ENCODE peak calls at places on chromosome 11, in seven cellular contexts. O is brain microvascular endothelial cell; C is kidney tubule cell; T is iris pigment epithelial cell; F is substantia nigra; Y is LNCaP clone FGC; Q is central memory CD4-positive, alpha-beta T cell. E is an unnamed sample.

GRCh38 chr11:77589521-77590193 is at the start of gene AQP11:
- DNase-seq in Y (peak; percentile 72), C (peak; percentile 85), Q (peak; percentile 16), T (peak; percentile 83), F (peak; percentile 76), O (peak; percentile 63), E (peak; percentile 93)

GRCh38 chr11:129853508-129854228 is 38.0 kb downstream of the TMEM45B start:
- DNase-seq in O (no peak), T (peak; percentile 50), C (peak; percentile 72), Y (peak; percentile 96), Q (peak; percentile 92), F (no peak), E (peak; percentile 82)

GRCh38 chr11:111660822-111661221 is 58.6 kb downstream of the SIK2 start:
- DNase-seq in T (no peak), Y (no peak), C (no peak), F (no peak), O (peak; percentile 20), Q (no peak), E (no peak)

GRCh38 chr11:75214411-75214821 is 26.2 kb upstream of the TPBGL start:
- DNase-seq in Y (peak; percentile 40), C (peak; percentile 78), Q (peak; percentile 51), T (peak; percentile 75), O (peak; percentile 80), F (peak; percentile 30), E (peak; percentile 51)

GRCh38 chr11:46381046-46381835 is at the start of gene MDK:
- DNase-seq in T (no peak), C (no peak), F (no peak), Q (no peak), Y (no peak), O (no peak), E (peak; percentile 50)

GRCh38 chr11:84212467-84213390 is 926.6 kb upstream of the CCDC90B start:
- DNase-seq in C (peak; percentile 59), F (no peak), O (no peak), Y (no peak), Q (no peak), T (no peak), E (no peak)

GRCh38 chr11:32081129-32081641 is 9.7 kb upstream of the RCN1 start:
- DNase-seq in O (peak; percentile 40), C (peak; percentile 70), Q (no peak), Y (no peak), T (peak; percentile 64), F (no peak), E (no peak)

GRCh38 chr11:12806113-12806512 is 131.9 kb downstream of the TEAD1 start:
- DNase-seq in F (no peak), C (peak; percentile 33), Q (no peak), Y (no peak), O (no peak), T (no peak), E (no peak)

GRCh38 chr11:113632981-113633380 is 73.1 kb downstream of the TMPRSS5 start:
- DNase-seq in T (peak; percentile 20), C (peak; percentile 22), Y (no peak), O (peak; percentile 33), Q (no peak), F (no peak), E (no peak)

E was measured in NCI-H1092 treated with DMSO at 0.1 percent for 48 hours.